ENCODE peak calls at places on chromosomes 16 and 17, in six cellular contexts. C is AG04450, L is glutamatergic neuron, O is upper lobe of left lung, U is Caco-2, F is astrocyte of the spinal cord. M is an unnamed sample.

GRCh38 chr16:50747206-50747956 is 5.5 kb downstream of the CYLD start:
- DNase-seq in U (peak), F (no peak), L (no peak), O (no peak), C (no peak), M (no peak)

GRCh38 chr17:50626037-50626574 is 8.6 kb upstream of the ABCC3 start:
- DNase-seq in U (peak), O (peak), L (peak), F (peak), C (peak), M (peak)

GRCh38 chr16:73315645-73316044 is 267.7 kb upstream of the ZFHX3 start:
- DNase-seq in O (no peak), U (no peak), F (no peak), L (no peak), C (no peak), M (no peak)

GRCh38 chr16:77905356-77905920 is 116.9 kb upstream of the CLEC3A start:
- DNase-seq in O (no peak), F (no peak), L (no peak), C (no peak), U (no peak), M (no peak)

GRCh38 chr17:15351925-15352324 is 10.5 kb upstream of the TEKT3 start:
- DNase-seq in L (no peak), C (peak), O (no peak), U (no peak), F (peak), M (no peak)

GRCh38 chr17:13520899-13521572 is 80.7 kb downstream of the HS3ST3A1 start:
- DNase-seq in U (no peak), L (no peak), F (peak), O (no peak), C (peak), M (no peak)

GRCh38 chr16:23863511-23864422 is 28.0 kb downstream of the PRKCB start:
- DNase-seq in L (no peak), U (no peak), O (no peak), C (no peak), F (no peak), M (no peak)

GRCh38 chr16:59510008-59510424 is 775.9 kb upstream of the GOT2 start:
- DNase-seq in L (no peak), F (no peak), C (no peak), O (no peak), U (no peak), M (no peak)

GRCh38 chr16:50613281-50613991 is 65.2 kb downstream of the NKD1 start:
- DNase-seq in U (no peak), F (no peak), L (no peak), C (no peak), O (no peak), M (no peak)

GRCh38 chr17:149231-149630 is 11.9 kb downstream of the SCGB1C2 start:
- DNase-seq in C (no peak), U (peak), F (no peak), L (peak), O (no peak), M (no peak)

GRCh38 chr16:10368984-10369551 is 16.8 kb upstream of the ATF7IP2 start:
- DNase-seq in U (peak), C (no peak), F (no peak), L (no peak), O (no peak), M (no peak)

GRCh38 chr17:50429793-50430192 is 3.8 kb downstream of the ACSF2 start:
- DNase-seq in C (no peak), F (no peak), U (no peak), O (no peak), L (no peak), M (no peak)

GRCh38 chr16:88367560-88367959 is 15.2 kb upstream of the ZNF469 start:
- DNase-seq in C (no peak), F (no peak), L (peak), O (no peak), U (no peak), M (no peak)

GRCh38 chr17:77726549-77726957 is 231.9 kb upstream of the TNRC6C start:
- DNase-seq in L (no peak), C (no peak), O (no peak), U (no peak), F (no peak), M (no peak)

GRCh38 chr17:43782903-43783462 is 2.7 kb downstream of the CFAP97D1 start:
- DNase-seq in U (no peak), C (no peak), O (no peak), F (no peak), L (no peak), M (no peak)

GRCh38 chr17:39653316-39653661 is 11.9 kb upstream of the TCAP start:
- DNase-seq in C (no peak), O (no peak), L (no peak), U (no peak), F (no peak), M (no peak)

GRCh38 chr17:19880393-19880792 is 12.7 kb upstream of the ULK2 start:
- DNase-seq in L (no peak), C (no peak), O (no peak), F (no peak), U (no peak), M (no peak)

GRCh38 chr17:48055531-48056245 is 7.5 kb downstream of the NFE2L1 start:
- DNase-seq in L (no peak), O (no peak), U (peak), F (peak), C (peak), M (no peak)

GRCh38 chr17:4530799-4531730 is 24.1 kb downstream of the MYBBP1A start:
- DNase-seq in L (no peak), F (no peak), O (no peak), C (no peak), U (no peak), M (no peak)

GRCh38 chr17:58264407-58265103 is 16.2 kb downstream of the MPO start:
- DNase-seq in U (no peak), O (no peak), C (no peak), L (no peak), F (no peak), M (no peak)

GRCh38 chr17:83004791-83005380 is 74.5 kb upstream of the METRNL start:
- DNase-seq in C (no peak), L (no peak), U (no peak), O (no peak), F (no peak), M (no peak)

GRCh38 chr17:14771543-14771942 is 470.7 kb downstream of the HS3ST3B1 start:
- DNase-seq in F (no peak), U (no peak), C (no peak), L (no peak), O (no peak), M (no peak)

GRCh38 chr17:38509008-38509771 is 80.9 kb downstream of the ARHGAP23 start:
- DNase-seq in U (peak), F (peak), O (peak), C (peak), L (peak), M (peak)

GRCh38 chr17:78144146-78144719 is 2.0 kb upstream of the C17orf99 start:
- DNase-seq in C (peak), O (peak), L (no peak), F (peak), U (no peak), M (no peak)

GRCh38 chr16:72066747-72067146 is 3.7 kb downstream of the HPR start:
- DNase-seq in F (peak), O (no peak), U (peak), L (no peak), C (peak), M (no peak)

DNA sequence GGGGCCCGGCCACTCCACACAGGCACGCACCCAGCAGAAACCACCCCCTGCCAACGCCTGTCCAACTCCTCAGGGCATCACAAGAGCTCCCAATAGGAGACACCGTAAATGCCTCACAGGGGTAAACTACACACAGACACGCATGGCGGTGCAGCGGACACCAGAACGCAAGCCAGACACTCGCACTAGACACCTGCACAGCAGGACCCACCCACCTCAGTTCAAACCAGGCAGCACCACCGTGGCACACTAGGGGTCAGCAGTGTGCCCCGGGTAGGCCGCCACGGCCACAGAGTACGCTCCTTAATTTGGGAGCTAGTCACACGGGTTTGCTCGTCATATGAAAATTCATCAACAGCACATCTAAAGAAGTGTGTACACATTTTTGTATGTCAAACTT is 3.4 kb downstream of the SLC38A10 start:
- DNase-seq in C (no peak), L (peak), U (peak), O (peak), F (peak), M (peak)
- TF ChIP-seq CTCF in C (peak), L (peak), U (peak), O (peak), F (peak), M (peak)

DNA sequence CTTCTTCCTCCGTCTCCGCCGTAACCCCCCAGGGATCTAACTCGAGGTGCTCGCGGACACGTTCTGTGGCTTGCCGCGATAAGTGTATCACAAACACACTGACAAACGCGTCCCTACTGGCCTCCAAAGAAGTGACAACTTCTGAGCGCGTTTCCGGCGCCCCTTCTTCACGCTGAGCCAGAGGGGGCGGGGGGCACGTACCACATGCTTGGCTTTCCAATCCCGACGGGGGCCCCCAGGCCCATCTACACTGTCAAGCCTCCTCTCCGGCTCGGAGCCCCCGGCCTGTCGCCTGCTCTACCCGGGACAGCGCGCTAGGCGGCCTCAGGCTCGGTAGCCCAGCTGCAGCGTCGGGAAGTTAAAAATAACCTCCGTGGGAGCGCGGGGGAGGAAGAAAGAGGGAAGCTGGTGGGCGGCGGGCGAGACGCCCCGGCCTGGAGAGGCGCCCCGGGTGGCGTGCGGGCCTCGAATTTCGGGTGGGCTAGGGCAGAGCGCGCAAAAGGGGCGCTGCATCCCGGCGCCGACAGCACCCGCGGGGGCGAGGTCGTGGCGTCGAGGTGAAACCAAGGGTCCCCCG is 676 bp upstream of the SPHK1 start:
- DNase-seq in F (peak), O (no peak), C (no peak), L (peak), U (peak), M (peak)
- TF ChIP-seq CTCF in F (peak), O (no peak), C (peak), L (peak), U (peak), M (peak)

GRCh38 chr17:35819456-35819855 is 10.2 kb downstream of the TAF15 start:
- DNase-seq in F (no peak), O (no peak), L (no peak), U (no peak), C (no peak), M (no peak)
- TF ChIP-seq CTCF in F (no peak), O (no peak), L (no peak), U (no peak), C (no peak), M (no peak)

DNA sequence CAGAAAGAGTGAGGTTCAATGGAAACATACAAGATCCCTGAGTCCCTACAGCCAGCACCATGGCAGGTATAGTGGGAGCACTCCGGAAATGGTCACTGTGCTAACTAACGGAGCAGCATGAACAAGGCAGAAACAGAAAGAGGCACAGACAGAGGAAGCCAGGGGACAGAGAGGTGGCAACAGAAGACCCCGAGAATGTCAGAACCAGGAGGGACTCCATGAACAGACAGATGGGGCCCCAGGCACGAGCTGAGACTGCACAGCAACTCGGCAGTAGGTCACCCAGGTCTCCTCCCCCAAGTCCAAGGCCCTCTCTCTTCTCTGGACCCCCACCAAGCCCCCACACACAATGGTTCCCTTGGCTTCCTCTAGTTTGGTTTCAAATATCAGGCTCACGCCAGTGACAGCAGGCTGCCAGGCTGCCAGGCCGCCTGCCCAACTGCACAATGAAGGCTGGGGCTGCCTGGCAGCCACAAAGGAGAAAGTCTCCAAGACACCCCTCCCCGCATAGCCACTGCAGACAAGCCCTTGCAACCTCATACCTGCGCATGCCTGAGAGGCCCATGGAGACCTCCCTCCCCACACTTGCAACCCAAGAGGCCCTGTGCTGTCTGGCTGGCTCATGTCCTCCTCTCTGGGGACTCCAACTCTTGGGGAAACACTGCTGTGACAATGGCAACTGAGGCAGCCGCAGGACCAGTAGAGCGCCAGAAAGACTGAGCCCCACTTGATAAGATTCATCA is 54.7 kb downstream of the PIMREG start:
- DNase-seq in F (no peak), C (no peak), L (no peak), O (peak), U (no peak), M (no peak)
- TF ChIP-seq CTCF in F (no peak), C (no peak), L (no peak), O (no peak), U (no peak), M (no peak)

DNA sequence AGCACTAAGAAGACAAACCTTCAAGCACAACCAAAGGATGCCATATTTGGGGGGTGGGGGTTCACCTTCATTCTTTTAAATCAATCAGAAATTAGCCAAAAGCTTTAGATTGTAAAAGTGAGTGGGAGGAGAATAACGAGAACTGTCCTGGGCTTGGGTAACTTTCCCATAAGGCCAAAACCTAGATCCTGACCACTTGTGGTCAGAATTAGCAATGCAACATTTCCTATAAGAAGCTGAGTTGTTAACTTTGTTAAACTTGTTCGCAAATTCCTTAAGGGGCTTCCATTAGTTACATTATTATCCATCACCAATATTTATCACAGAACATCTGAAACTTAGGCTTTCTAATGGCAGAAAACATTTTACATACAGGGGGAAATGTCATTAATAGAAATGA is 25.1 kb downstream of the STAT5B start:
- DNase-seq in O (no peak), L (no peak), F (peak), C (no peak), U (peak), M (no peak)
- TF ChIP-seq CTCF in O (no peak), L (no peak), F (peak), C (peak), U (peak), M (peak)

GRCh38 chr17:63435681-63436522 is 10.2 kb downstream of the CYB561 start:
- DNase-seq in O (peak), U (peak), F (no peak), L (no peak), C (no peak), M (no peak)

GRCh38 chr17:63438092-63439051 is 7.7 kb downstream of the CYB561 start:
- DNase-seq in F (no peak), O (no peak), C (no peak), L (no peak), U (no peak), M (no peak)

GRCh38 chr17:63437287-63438091 is 8.6 kb downstream of the CYB561 start:
- DNase-seq in O (no peak), U (no peak), F (no peak), C (no peak), L (no peak), M (no peak)

GRCh38 chr17:63434951-63435571 is 11.0 kb downstream of the CYB561 start:
- DNase-seq in F (peak), O (peak), U (no peak), L (no peak), C (no peak), M (no peak)

GRCh38 chr17:63436523-63437110 is 9.5 kb downstream of the CYB561 start:
- DNase-seq in O (no peak), C (no peak), L (no peak), F (no peak), U (no peak), M (no peak)
- TF ChIP-seq CTCF in O (no peak), C (no peak), L (no peak), F (peak), U (no peak), M (no peak)

GRCh38 chr17:6430769-6431168 is 4.2 kb downstream of the AIPL1 start:
- DNase-seq in C (no peak), L (no peak), U (no peak), F (no peak), O (no peak), M (no peak)
- TF ChIP-seq CTCF in C (peak), L (peak), U (no peak), F (peak), O (no peak), M (peak)

DNA sequence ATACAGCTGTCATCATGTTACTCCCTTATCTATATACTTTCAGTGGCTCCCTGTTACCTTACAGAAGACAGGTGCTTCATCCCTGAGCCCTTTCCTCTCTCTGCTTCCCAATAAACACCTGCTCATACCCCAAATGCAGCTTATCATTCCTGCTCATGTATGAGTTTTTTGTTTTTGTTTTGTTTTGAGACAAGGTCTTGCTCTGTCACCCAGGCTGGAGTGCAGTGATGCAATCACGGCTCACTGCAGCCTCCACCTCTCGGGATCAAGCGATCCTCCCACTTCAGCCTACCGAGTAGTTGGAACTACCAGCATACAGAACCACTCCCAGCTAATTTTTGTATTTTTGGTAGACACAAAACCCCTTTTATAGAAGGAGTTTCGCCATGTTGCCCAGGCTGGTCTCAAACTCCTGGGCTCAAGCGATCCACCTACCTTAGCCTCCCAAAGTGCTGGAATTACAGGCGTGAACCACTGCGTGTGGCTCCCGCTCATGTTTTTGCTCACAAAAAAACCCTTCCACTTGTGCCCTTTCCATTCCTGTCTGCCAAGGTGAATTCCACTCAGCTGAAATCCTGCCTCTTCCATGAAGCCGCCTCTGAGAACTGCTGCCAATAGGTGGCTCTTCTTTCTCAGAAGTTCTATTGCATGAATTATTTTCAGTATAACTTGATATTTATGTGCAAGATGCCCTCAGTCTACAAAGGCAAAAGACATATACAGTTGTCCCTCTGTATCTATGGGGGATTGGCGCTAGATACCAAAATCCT is 7.9 kb upstream of the RNF157 start:
- DNase-seq in C (no peak), O (peak), F (no peak), L (no peak), U (no peak), M (no peak)
- TF ChIP-seq CTCF in C (peak), O (no peak), F (no peak), L (no peak), U (peak), M (no peak)

GRCh38 chr16:57146735-57147134 is 39.1 kb downstream of the PSME3IP1 start:
- DNase-seq in O (peak), C (no peak), L (peak), U (peak), F (no peak), M (no peak)
- TF ChIP-seq CTCF in O (no peak), C (peak), L (peak), U (peak), F (peak), M (peak)